ENCODE peak calls at places on chromosomes 4 and X, in nine cellular contexts. O is SK-N-SH, W is IMR-90, Q is GM23338, F is GM12878, H is HepG2, P is hepatocyte, U is OCI-LY7, M is PC-3. Y is an unnamed sample.

GRCh38 chrX:13164611-13165010 is 120.2 kb upstream of the FAM9C start:
- DNase-seq in H (no peak), F (no peak), P (no peak), O (no peak), U (no peak), Q (peak; percentile 72), W (no peak), M (no peak), Y (no peak)

GRCh38 chr4:104989363-104989762 is 157.3 kb upstream of the TET2 start:
- DNase-seq in O (no peak), Q (no peak), U (no peak), F (no peak), W (peak; percentile 41), P (no peak), M (peak; percentile 4), H (no peak), Y (no peak)

GRCh38 chr4:43757147-43757546 is 691.5 kb downstream of the KCTD8 start:
- DNase-seq in U (no peak), F (no peak), P (peak; percentile 22), Q (peak; percentile 18), H (no peak), W (no peak), M (no peak), O (no peak), Y (no peak)

GRCh38 chr4:91590242-91590641 is 713.5 kb upstream of the GRID2 start:
- DNase-seq in Q (no peak), P (no peak), O (no peak), F (no peak), U (no peak), H (no peak), M (no peak), W (no peak), Y (no peak)

GRCh38 chr4:139084425-139085093 is 69.0 kb downstream of the NOCT start:
- DNase-seq in Q (no peak), W (no peak), P (no peak), H (peak; percentile 2), F (peak; percentile 16), O (peak; percentile 91), U (no peak), M (no peak), Y (no peak)

GRCh38 chr4:152090543-152090942 is 329.7 kb upstream of the GATB start:
- DNase-seq in M (no peak), Q (no peak), F (no peak), W (peak; percentile 65), P (peak; percentile 56), H (no peak), O (peak; percentile 22), U (peak; percentile 20), Y (no peak)

GRCh38 chrX:3545901-3546300 is 167.5 kb downstream of the PRKX start:
- DNase-seq in H (no peak), U (no peak), F (no peak), P (no peak), O (no peak), Q (no peak), W (no peak), M (no peak), Y (no peak)

GRCh38 chr4:26717332-26717731 is 133.4 kb downstream of the TBC1D19 start:
- DNase-seq in M (peak; percentile 67), W (peak; percentile 92), U (no peak), O (no peak), H (no peak), Q (no peak), P (no peak), F (no peak), Y (no peak)

GRCh38 chr4:2797545-2798305 is 4.8 kb downstream of the SH3BP2 start:
- DNase-seq in U (no peak), Q (no peak), F (no peak), O (peak; percentile 79), W (no peak), P (no peak), M (no peak), H (no peak), Y (peak; percentile 14)

GRCh38 chr4:2798399-2799301 is 5.8 kb downstream of the SH3BP2 start:
- DNase-seq in W (no peak), O (peak; percentile 92), H (no peak), Q (no peak), F (no peak), P (no peak), U (peak; percentile 47), M (no peak), Y (peak; percentile 62)

GRCh38 chr4:2799971-2800690 is 7.2 kb downstream of the SH3BP2 start:
- DNase-seq in Q (no peak), O (no peak), M (no peak), F (no peak), U (no peak), W (no peak), H (no peak), P (no peak), Y (peak; percentile 68)

GRCh38 chr4:2800691-2801596 is 8.1 kb downstream of the SH3BP2 start:
- DNase-seq in W (peak; percentile 37), H (peak; percentile 92), P (peak; percentile 80), M (no peak), F (peak; percentile 41), O (peak; percentile 76), Q (peak; percentile 80), U (no peak), Y (peak; percentile 93)

GRCh38 chr4:2799444-2799911 is 6.6 kb downstream of the SH3BP2 start:
- DNase-seq in H (no peak), W (no peak), U (no peak), Q (no peak), P (no peak), F (no peak), M (no peak), O (no peak), Y (no peak)
- H3K4me3 ChIP-seq in H (no peak overlapping the region), W (no peak overlapping the region), U (no peak overlapping the region), Q (no peak overlapping the region), P (no peak overlapping the region), F (peak overlapping the region; percentile 77), M (no peak overlapping the region), O (no peak overlapping the region), Y (no peak overlapping the region)

DNA sequence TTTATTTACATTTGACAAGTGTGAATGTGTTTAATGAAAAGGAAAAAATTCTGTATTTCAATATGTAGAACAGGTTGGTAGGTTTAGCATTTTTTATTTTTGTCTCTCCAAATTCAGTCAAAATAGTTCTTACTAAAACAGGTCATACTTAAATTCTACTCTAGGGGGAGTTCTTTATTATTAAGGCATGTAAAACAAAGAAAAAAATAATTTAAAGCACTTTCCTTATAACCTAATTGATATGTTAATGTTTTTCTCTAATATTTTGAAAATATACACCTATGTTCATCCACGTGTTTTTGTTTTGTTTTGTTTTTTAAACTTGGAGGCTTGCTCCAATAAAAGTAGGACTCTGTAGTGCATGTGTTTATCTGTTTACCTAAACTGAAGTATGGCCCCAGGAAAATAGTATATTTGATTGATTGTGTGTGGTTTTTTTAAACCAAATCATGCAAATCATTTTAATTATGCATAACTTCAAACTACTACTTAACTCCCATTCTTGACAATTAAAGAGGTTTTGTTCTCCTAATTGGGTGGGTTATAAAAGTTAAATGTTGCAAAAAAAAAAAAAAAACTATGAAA is 562.7 kb downstream of the RPA4 start:
- DNase-seq in H (no peak), F (no peak), P (no peak), O (peak; percentile 4), W (no peak), U (peak; percentile 6), M (peak; percentile 38), Q (peak; percentile 20), Y (no peak)
- TF ChIP-seq CTCF in H (no peak), F (no peak), P (peak; percentile 38), O (peak; percentile 59), W (no peak), U (peak; percentile 69), M (peak; percentile 54), Q (peak; percentile 31), Y (peak; percentile 44)

GRCh38 chrX:81263067-81263466 is 61.2 kb downstream of the SH3BGRL start:
- DNase-seq in U (no peak), O (no peak), F (no peak), M (no peak), P (no peak), W (no peak), Q (peak; percentile 22), H (no peak), Y (no peak)

GRCh38 chrX:81259008-81259713 is 57.3 kb downstream of the SH3BGRL start:
- DNase-seq in F (no peak), Q (no peak), O (no peak), H (no peak), W (peak; percentile 67), P (no peak), U (no peak), M (no peak), Y (no peak)

GRCh38 chrX:81261576-81261975 is 59.7 kb downstream of the SH3BGRL start:
- DNase-seq in Q (no peak), W (peak; percentile 49), M (peak; percentile 75), U (no peak), P (no peak), H (peak; percentile 4), F (no peak), O (no peak), Y (no peak)

GRCh38 chrX:81257817-81258216 is 55.9 kb downstream of the SH3BGRL start:
- DNase-seq in U (no peak), W (no peak), H (no peak), F (no peak), Q (no peak), P (no peak), M (no peak), O (no peak), Y (no peak)

GRCh38 chrX:81259714-81260395 is 58.0 kb downstream of the SH3BGRL start:
- DNase-seq in F (no peak), O (no peak), M (peak; percentile 19), Q (no peak), U (no peak), P (no peak), W (peak; percentile 20), H (no peak), Y (no peak)
- H2AFZ ChIP-seq in F (no peak overlapping the region), O (no peak overlapping the region), M (no peak overlapping the region), Q (no peak overlapping the region), U (no peak overlapping the region), P (no peak overlapping the region), W (no peak overlapping the region), H (no peak overlapping the region), Y (no peak overlapping the region)

DNA sequence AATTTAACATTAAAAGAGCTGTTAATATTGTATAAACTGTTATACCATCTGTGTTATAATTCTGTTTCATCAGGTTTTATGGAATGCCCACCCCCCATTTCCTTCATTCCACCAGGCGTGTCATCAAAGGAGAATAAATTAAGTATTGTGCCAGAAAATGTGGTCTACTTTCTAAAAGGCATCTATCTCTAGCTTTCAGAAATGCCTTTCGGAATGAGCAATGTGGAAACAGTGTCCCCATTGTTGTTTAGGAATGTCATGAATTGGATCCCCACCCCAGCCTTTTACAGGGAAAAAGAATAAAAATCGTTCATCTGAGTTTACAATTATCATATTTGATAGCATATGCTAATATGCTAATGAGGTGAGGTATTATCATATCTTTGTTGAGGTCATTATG is 56.4 kb upstream of the CCDC160 start:
- DNase-seq in P (no peak), O (no peak), Q (no peak), H (no peak), M (no peak), F (no peak), U (no peak), W (no peak), Y (no peak)
- H3K4me3 ChIP-seq in P (no peak overlapping the region), O (no peak overlapping the region), Q (peak overlapping the region; percentile 36), H (no peak overlapping the region), M (no peak overlapping the region), F (no peak overlapping the region), U (no peak overlapping the region), W (no peak overlapping the region), Y (no peak overlapping the region)

Y was measured in osteoblast.